ENCODE peak calls at places on chromosomes 16 and 17, in seven cellular contexts. One of them, this sample, is unnamed.

GRCh38 chr16:47779201-47780016 is 318.3 kb downstream of the PHKB start:
- DNase-seq in cardiac fibroblast: peak; percentile 56
- DNase-seq in hepatocyte: no peak
- DNase-seq in HCT116: no peak
- DNase-seq in PC-9: no peak
- DNase-seq in adrenal gland: peak; percentile 58
- DNase-seq in natural killer cell: no peak
- DNase-seq in this sample: no peak

GRCh38 chr16:84255050-84255810 is 15.4 kb upstream of the KCNG4 start:
- DNase-seq in cardiac fibroblast: no peak
- DNase-seq in hepatocyte: no peak
- DNase-seq in HCT116: no peak
- DNase-seq in PC-9: no peak
- DNase-seq in adrenal gland: no peak
- DNase-seq in natural killer cell: no peak
- DNase-seq in this sample: no peak

GRCh38 chr16:72597938-72598337 is 426.0 kb upstream of the PMFBP1 start:
- DNase-seq in cardiac fibroblast: no peak
- DNase-seq in hepatocyte: no peak
- DNase-seq in HCT116: no peak
- DNase-seq in PC-9: no peak
- DNase-seq in adrenal gland: no peak
- DNase-seq in natural killer cell: no peak
- DNase-seq in this sample: no peak

GRCh38 chr17:34974794-34975428 is 5.4 kb upstream of the LIG3 start:
- DNase-seq in cardiac fibroblast: no peak
- DNase-seq in hepatocyte: no peak
- DNase-seq in HCT116: no peak
- DNase-seq in PC-9: no peak
- DNase-seq in adrenal gland: no peak
- DNase-seq in natural killer cell: no peak
- DNase-seq in this sample: no peak

GRCh38 chr17:44901323-44901965 is 2.2 kb upstream of the EFTUD2 start:
- DNase-seq in cardiac fibroblast: peak; percentile 63
- DNase-seq in hepatocyte: no peak
- DNase-seq in HCT116: no peak
- DNase-seq in PC-9: peak; percentile 87
- DNase-seq in adrenal gland: no peak
- DNase-seq in natural killer cell: no peak
- DNase-seq in this sample: no peak

GRCh38 chr17:30005709-30006320 is 64.4 kb downstream of the EFCAB5 start:
- DNase-seq in cardiac fibroblast: peak; percentile 52
- DNase-seq in hepatocyte: peak; percentile 18
- DNase-seq in HCT116: no peak
- DNase-seq in PC-9: peak; percentile 79
- DNase-seq in adrenal gland: no peak
- DNase-seq in natural killer cell: no peak
- DNase-seq in this sample: no peak

GRCh38 chr17:40069751-40070643 is 7.2 kb downstream of the THRA start:
- DNase-seq in cardiac fibroblast: peak; percentile 56
- DNase-seq in hepatocyte: peak; percentile 70
- DNase-seq in HCT116: no peak
- DNase-seq in PC-9: no peak
- DNase-seq in adrenal gland: no peak
- DNase-seq in natural killer cell: peak; percentile 52
- DNase-seq in this sample: no peak

GRCh38 chr17:57943140-57943539 is 12.1 kb downstream of the CUEDC1 start:
- DNase-seq in cardiac fibroblast: no peak
- DNase-seq in hepatocyte: no peak
- DNase-seq in HCT116: no peak
- DNase-seq in PC-9: peak; percentile 82
- DNase-seq in adrenal gland: no peak
- DNase-seq in natural killer cell: no peak
- DNase-seq in this sample: no peak

GRCh38 chr17:81804559-81805399 is 829 bp downstream of the GCGR start:
- DNase-seq in cardiac fibroblast: no peak
- DNase-seq in hepatocyte: no peak
- DNase-seq in HCT116: no peak
- DNase-seq in PC-9: no peak
- DNase-seq in adrenal gland: no peak
- DNase-seq in natural killer cell: no peak
- DNase-seq in this sample: no peak

GRCh38 chr16:79211581-79211980 is 389.0 kb downstream of the MAF start:
- DNase-seq in cardiac fibroblast: no peak
- DNase-seq in hepatocyte: no peak
- DNase-seq in HCT116: no peak
- DNase-seq in PC-9: no peak
- DNase-seq in adrenal gland: no peak
- DNase-seq in natural killer cell: no peak
- DNase-seq in this sample: no peak

GRCh38 chr17:14201087-14201486 is 35.6 kb downstream of the CDRT15 start:
- DNase-seq in cardiac fibroblast: peak; percentile 26
- DNase-seq in hepatocyte: no peak
- DNase-seq in HCT116: no peak
- DNase-seq in PC-9: no peak
- DNase-seq in adrenal gland: no peak
- DNase-seq in natural killer cell: no peak
- DNase-seq in this sample: no peak

GRCh38 chr17:65278050-65278819 is 141.1 kb downstream of the RGS9 start:
- DNase-seq in cardiac fibroblast: peak; percentile 73
- DNase-seq in hepatocyte: peak; percentile 84
- DNase-seq in HCT116: peak; percentile 57
- DNase-seq in PC-9: peak; percentile 46
- DNase-seq in adrenal gland: peak; percentile 62
- DNase-seq in natural killer cell: no peak
- DNase-seq in this sample: peak; percentile 80
- TF ChIP-seq CTCF in cardiac fibroblast: peak; percentile 73
- TF ChIP-seq CTCF in hepatocyte: peak; percentile 65
- TF ChIP-seq CTCF in HCT116: peak; percentile 94
- TF ChIP-seq CTCF in PC-9: peak; percentile 82
- TF ChIP-seq CTCF in adrenal gland: peak; percentile 22
- TF ChIP-seq CTCF in natural killer cell: peak; percentile 29
- TF ChIP-seq CTCF in this sample: peak; percentile 79

GRCh38 chr16:10892782-10893181 is 15.8 kb downstream of the CIITA start:
- DNase-seq in cardiac fibroblast: no peak
- DNase-seq in hepatocyte: no peak
- DNase-seq in HCT116: no peak
- DNase-seq in PC-9: no peak
- DNase-seq in adrenal gland: no peak
- DNase-seq in natural killer cell: no peak
- DNase-seq in this sample: no peak
- TF ChIP-seq CTCF in cardiac fibroblast: no peak
- TF ChIP-seq CTCF in hepatocyte: no peak
- TF ChIP-seq CTCF in HCT116: no peak
- TF ChIP-seq CTCF in PC-9: no peak
- TF ChIP-seq CTCF in adrenal gland: no peak
- TF ChIP-seq CTCF in natural killer cell: no peak
- TF ChIP-seq CTCF in this sample: no peak

DNA sequence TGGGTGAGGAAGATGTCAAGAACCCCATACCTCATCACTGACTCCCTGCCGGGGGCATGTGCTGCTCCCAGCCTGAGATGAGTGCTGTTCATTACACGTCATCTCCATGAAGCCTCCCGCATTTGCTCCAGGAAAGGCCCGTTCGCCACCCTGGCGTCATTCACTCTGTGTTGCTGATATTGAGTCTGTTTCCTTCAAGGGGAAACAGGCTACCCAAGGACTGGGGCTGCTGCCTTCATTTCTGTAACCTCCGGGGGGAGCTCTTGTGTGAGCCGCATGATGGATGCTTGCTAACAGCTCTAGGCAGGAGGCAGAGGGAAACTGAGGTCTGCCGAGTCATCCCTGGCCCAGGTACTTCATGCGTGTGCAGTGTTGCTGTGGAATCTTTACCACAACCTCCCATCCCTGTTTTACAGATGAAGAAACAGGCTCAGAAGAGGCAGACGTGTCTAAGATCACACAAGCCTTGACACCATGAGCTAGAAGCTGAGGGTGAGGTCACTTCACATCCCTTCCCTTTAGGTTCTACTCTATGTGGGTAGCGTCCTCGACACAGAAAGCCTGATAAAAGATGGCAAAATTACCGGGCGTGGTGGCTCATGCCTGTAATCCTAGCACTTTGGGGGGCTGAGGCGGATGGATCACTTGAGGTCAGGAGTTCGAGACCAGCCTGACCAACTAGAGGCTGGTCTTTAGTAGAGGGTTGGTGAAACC is 3.5 kb upstream of the ARMC5 start:
- DNase-seq in cardiac fibroblast: peak; percentile 27
- DNase-seq in hepatocyte: no peak
- DNase-seq in HCT116: no peak
- DNase-seq in PC-9: no peak
- DNase-seq in adrenal gland: peak; percentile 55
- DNase-seq in natural killer cell: no peak
- DNase-seq in this sample: no peak
- TF ChIP-seq CTCF in cardiac fibroblast: peak; percentile 15
- TF ChIP-seq CTCF in hepatocyte: peak; percentile 18
- TF ChIP-seq CTCF in HCT116: peak; percentile 58
- TF ChIP-seq CTCF in PC-9: peak; percentile 50
- TF ChIP-seq CTCF in adrenal gland: no peak
- TF ChIP-seq CTCF in natural killer cell: no peak
- TF ChIP-seq CTCF in this sample: no peak

GRCh38 chr17:52298881-52299280 is 140.4 kb upstream of the CA10 start:
- DNase-seq in cardiac fibroblast: no peak
- DNase-seq in hepatocyte: no peak
- DNase-seq in HCT116: no peak
- DNase-seq in PC-9: no peak
- DNase-seq in adrenal gland: no peak
- DNase-seq in natural killer cell: no peak
- DNase-seq in this sample: no peak

DNA sequence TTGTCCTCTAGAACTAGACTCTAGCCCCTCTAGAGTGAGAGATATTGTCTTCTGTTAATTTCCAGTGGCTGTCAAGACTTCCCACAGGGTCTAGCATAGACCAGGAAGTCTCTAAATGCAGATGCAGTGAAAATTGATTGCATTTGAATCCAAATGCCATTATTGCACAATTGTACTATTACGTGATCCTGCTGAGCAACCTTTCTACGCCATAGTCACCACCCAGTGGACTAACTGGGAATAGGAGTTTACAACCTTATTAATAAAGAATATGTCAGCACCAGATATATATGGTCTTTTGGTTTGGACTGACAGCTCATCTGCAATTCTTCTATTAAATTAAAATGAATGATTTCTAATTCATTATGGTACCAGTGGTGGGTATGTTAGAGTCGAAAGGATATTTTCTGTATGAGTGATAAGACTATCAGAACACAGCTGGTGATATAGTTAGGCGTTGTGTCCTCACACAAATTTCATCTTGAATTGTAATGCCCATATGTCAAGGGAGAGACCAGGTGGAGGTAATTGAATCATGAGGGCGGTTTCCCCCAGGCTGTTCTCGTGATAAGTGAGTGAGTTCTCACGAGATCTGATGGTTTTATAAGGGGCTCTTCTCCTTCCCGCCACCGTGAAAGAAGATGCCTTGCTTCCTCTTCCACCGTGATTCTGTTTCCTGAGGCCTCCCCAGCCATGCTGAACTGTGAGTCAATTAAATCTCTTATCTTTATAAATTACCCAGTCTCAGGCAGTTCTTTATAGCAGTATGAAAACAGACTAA is 138.9 kb upstream of the CA10 start:
- DNase-seq in cardiac fibroblast: no peak
- DNase-seq in hepatocyte: peak; percentile 20
- DNase-seq in HCT116: no peak
- DNase-seq in PC-9: no peak
- DNase-seq in adrenal gland: peak; percentile 66
- DNase-seq in natural killer cell: no peak
- DNase-seq in this sample: no peak
- TF ChIP-seq CTCF in cardiac fibroblast: no peak
- TF ChIP-seq CTCF in hepatocyte: peak; percentile 27
- TF ChIP-seq CTCF in HCT116: peak; percentile 18
- TF ChIP-seq CTCF in PC-9: peak; percentile 58
- TF ChIP-seq CTCF in adrenal gland: peak; percentile 37
- TF ChIP-seq CTCF in natural killer cell: no peak
- TF ChIP-seq CTCF in this sample: peak; percentile 19

This sample was measured in mesothelial cell of epicardium.